ENCODE peak calls at places on chromosomes 4 and X, in six cellular contexts. Z is tibial nerve, R is Calu3, F is EH, D is NAMALWA, H is NCI-H1417. S is an unnamed sample.

GRCh38 chr4:16545656-16546055 is 319.4 kb upstream of the TAPT1 start:
- DNase-seq in D (no peak), F (no peak), Z (no peak), H (no peak), R (no peak), S (no peak)

GRCh38 chr4:8738471-8738931 is 133.1 kb downstream of the HMX1 start:
- DNase-seq in F (no peak), H (no peak), D (no peak), R (no peak), Z (no peak), S (no peak)

GRCh38 chr4:98945297-98945850 is 16.4 kb upstream of the EIF4E start:
- DNase-seq in F (peak), Z (no peak), D (no peak), H (no peak), R (no peak), S (no peak)

GRCh38 chrX:1464282-1465131 is 11.8 kb upstream of the ASMTL start:
- DNase-seq in Z (no peak), F (no peak), H (no peak), R (no peak), D (no peak), S (no peak)

GRCh38 chr4:111631157-111631999 is 513.9 kb upstream of the FAM241A start:
- DNase-seq in Z (no peak), F (peak), H (peak), R (no peak), D (peak), S (no peak)

GRCh38 chrX:103360092-103360491 is 3.8 kb downstream of the TCEAL9 start:
- DNase-seq in D (no peak), Z (no peak), H (no peak), F (no peak), R (no peak), S (no peak)

GRCh38 chr4:158208931-158209640 is 1.2 kb upstream of the TMEM144 start:
- DNase-seq in F (no peak), Z (no peak), R (no peak), D (peak), H (no peak), S (no peak)

GRCh38 chr4:19455196-19455595 is 796.5 kb upstream of the SLIT2 start:
- DNase-seq in F (no peak), Z (no peak), H (no peak), R (no peak), D (no peak), S (no peak)

GRCh38 chrX:46953597-46953996 is 41.4 kb downstream of the JADE3 start:
- DNase-seq in F (peak), H (no peak), R (no peak), D (peak), Z (no peak), S (no peak)

GRCh38 chrX:140933056-140933455 is 69.3 kb upstream of the SPANXB1 start:
- DNase-seq in Z (no peak), F (peak), H (no peak), D (no peak), R (no peak), S (no peak)

S was measured in GM04504.